ENCODE peak calls at places on chromosomes 2 and 18, in nine cellular contexts. One of them, this sample, is unnamed.

GRCh38 chr2:230319211-230319862 is 7.7 kb upstream of the SP140L start:
- DNase-seq in NCI-H2081: no peak
- DNase-seq in mammary epithelial cell: no peak
- DNase-seq in astrocyte of the spinal cord: no peak
- DNase-seq in PC-3: no peak
- DNase-seq in ureter: no peak
- DNase-seq in aorta: no peak
- DNase-seq in right lobe of liver: no peak
- DNase-seq in M059J: no peak
- DNase-seq in this sample: peak

GRCh38 chr2:171490577-171490976 is 31.7 kb upstream of the CYBRD1 start:
- DNase-seq in NCI-H2081: no peak
- DNase-seq in mammary epithelial cell: peak
- DNase-seq in astrocyte of the spinal cord: no peak
- DNase-seq in PC-3: no peak
- DNase-seq in ureter: no peak
- DNase-seq in aorta: no peak
- DNase-seq in right lobe of liver: peak
- DNase-seq in M059J: no peak
- DNase-seq in this sample: no peak

GRCh38 chr2:217160978-217161973 is 301.4 kb upstream of the TNP1 start:
- DNase-seq in NCI-H2081: no peak
- DNase-seq in mammary epithelial cell: peak
- DNase-seq in astrocyte of the spinal cord: no peak
- DNase-seq in PC-3: peak
- DNase-seq in ureter: no peak
- DNase-seq in aorta: no peak
- DNase-seq in right lobe of liver: no peak
- DNase-seq in M059J: peak
- DNase-seq in this sample: no peak

GRCh38 chr2:46167924-46168323 is 129.3 kb upstream of the EPAS1 start:
- DNase-seq in NCI-H2081: no peak
- DNase-seq in mammary epithelial cell: no peak
- DNase-seq in astrocyte of the spinal cord: no peak
- DNase-seq in PC-3: no peak
- DNase-seq in ureter: no peak
- DNase-seq in aorta: no peak
- DNase-seq in right lobe of liver: no peak
- DNase-seq in M059J: peak
- DNase-seq in this sample: no peak

GRCh38 chr2:9769171-9770005 is 73.9 kb upstream of the TAF1B start:
- DNase-seq in NCI-H2081: no peak
- DNase-seq in mammary epithelial cell: peak
- DNase-seq in astrocyte of the spinal cord: no peak
- DNase-seq in PC-3: no peak
- DNase-seq in ureter: no peak
- DNase-seq in aorta: no peak
- DNase-seq in right lobe of liver: no peak
- DNase-seq in M059J: no peak
- DNase-seq in this sample: no peak

GRCh38 chr2:56014075-56014730 is 90.6 kb upstream of the EFEMP1 start:
- DNase-seq in NCI-H2081: peak
- DNase-seq in mammary epithelial cell: no peak
- DNase-seq in astrocyte of the spinal cord: no peak
- DNase-seq in PC-3: no peak
- DNase-seq in ureter: no peak
- DNase-seq in aorta: no peak
- DNase-seq in right lobe of liver: no peak
- DNase-seq in M059J: no peak
- DNase-seq in this sample: no peak

GRCh38 chr2:172888704-172889103 is 153.1 kb downstream of the RAPGEF4 start:
- DNase-seq in NCI-H2081: peak
- DNase-seq in mammary epithelial cell: no peak
- DNase-seq in astrocyte of the spinal cord: no peak
- DNase-seq in PC-3: no peak
- DNase-seq in ureter: no peak
- DNase-seq in aorta: no peak
- DNase-seq in right lobe of liver: no peak
- DNase-seq in M059J: peak
- DNase-seq in this sample: no peak

GRCh38 chr2:20661028-20661980 is 5.6 kb upstream of the GDF7 start:
- DNase-seq in NCI-H2081: peak
- DNase-seq in mammary epithelial cell: peak
- DNase-seq in astrocyte of the spinal cord: peak
- DNase-seq in PC-3: peak
- DNase-seq in ureter: peak
- DNase-seq in aorta: peak
- DNase-seq in right lobe of liver: peak
- DNase-seq in M059J: peak
- DNase-seq in this sample: peak

GRCh38 chr18:76177160-76177559 is 317.9 kb downstream of the ZNF516 start:
- DNase-seq in NCI-H2081: no peak
- DNase-seq in mammary epithelial cell: no peak
- DNase-seq in astrocyte of the spinal cord: no peak
- DNase-seq in PC-3: no peak
- DNase-seq in ureter: no peak
- DNase-seq in aorta: no peak
- DNase-seq in right lobe of liver: no peak
- DNase-seq in M059J: no peak
- DNase-seq in this sample: no peak

GRCh38 chr2:216857131-216857550 is 2.7 kb downstream of the TNP1 start:
- DNase-seq in NCI-H2081: no peak
- DNase-seq in mammary epithelial cell: peak
- DNase-seq in astrocyte of the spinal cord: peak
- DNase-seq in PC-3: peak
- DNase-seq in ureter: no peak
- DNase-seq in aorta: no peak
- DNase-seq in right lobe of liver: no peak
- DNase-seq in M059J: peak
- DNase-seq in this sample: peak

GRCh38 chr2:37322368-37322767 is 2.3 kb downstream of the PRKD3 start:
- DNase-seq in NCI-H2081: no peak
- DNase-seq in mammary epithelial cell: no peak
- DNase-seq in astrocyte of the spinal cord: no peak
- DNase-seq in PC-3: no peak
- DNase-seq in ureter: no peak
- DNase-seq in aorta: no peak
- DNase-seq in right lobe of liver: no peak
- DNase-seq in M059J: no peak
- DNase-seq in this sample: peak

GRCh38 chr2:235605306-235605998 is 111.6 kb downstream of the AGAP1 start:
- DNase-seq in NCI-H2081: peak
- DNase-seq in mammary epithelial cell: peak
- DNase-seq in astrocyte of the spinal cord: peak
- DNase-seq in PC-3: no peak
- DNase-seq in ureter: peak
- DNase-seq in aorta: peak
- DNase-seq in right lobe of liver: no peak
- DNase-seq in M059J: peak
- DNase-seq in this sample: no peak

GRCh38 chr2:7115364-7115763 is 198.2 kb downstream of the RNF144A start:
- DNase-seq in NCI-H2081: no peak
- DNase-seq in mammary epithelial cell: no peak
- DNase-seq in astrocyte of the spinal cord: no peak
- DNase-seq in PC-3: no peak
- DNase-seq in ureter: no peak
- DNase-seq in aorta: no peak
- DNase-seq in right lobe of liver: no peak
- DNase-seq in M059J: no peak
- DNase-seq in this sample: no peak

GRCh38 chr2:218217366-218218309 is 649 bp downstream of the ARPC2 start:
- DNase-seq in NCI-H2081: no peak
- DNase-seq in mammary epithelial cell: peak
- DNase-seq in astrocyte of the spinal cord: no peak
- DNase-seq in PC-3: peak
- DNase-seq in ureter: peak
- DNase-seq in aorta: peak
- DNase-seq in right lobe of liver: peak
- DNase-seq in M059J: peak
- DNase-seq in this sample: peak

GRCh38 chr18:74604774-74605173 is 7.1 kb downstream of the ZNF407 start:
- DNase-seq in NCI-H2081: no peak
- DNase-seq in mammary epithelial cell: no peak
- DNase-seq in astrocyte of the spinal cord: no peak
- DNase-seq in PC-3: no peak
- DNase-seq in ureter: no peak
- DNase-seq in aorta: no peak
- DNase-seq in right lobe of liver: no peak
- DNase-seq in M059J: peak
- DNase-seq in this sample: no peak

GRCh38 chr18:49898421-49898820 is 85.1 kb upstream of the ACAA2 start:
- DNase-seq in NCI-H2081: no peak
- DNase-seq in mammary epithelial cell: peak
- DNase-seq in astrocyte of the spinal cord: peak
- DNase-seq in PC-3: peak
- DNase-seq in ureter: no peak
- DNase-seq in aorta: peak
- DNase-seq in right lobe of liver: no peak
- DNase-seq in M059J: peak
- DNase-seq in this sample: peak

GRCh38 chr2:174334781-174335604 is at the start of gene SP9:
- DNase-seq in NCI-H2081: peak
- DNase-seq in mammary epithelial cell: no peak
- DNase-seq in astrocyte of the spinal cord: no peak
- DNase-seq in PC-3: no peak
- DNase-seq in ureter: no peak
- DNase-seq in aorta: no peak
- DNase-seq in right lobe of liver: no peak
- DNase-seq in M059J: peak
- DNase-seq in this sample: peak

GRCh38 chr2:113068706-113069485 is 1.1 kb downstream of the IL1F10 start:
- DNase-seq in NCI-H2081: no peak
- DNase-seq in mammary epithelial cell: peak
- DNase-seq in astrocyte of the spinal cord: no peak
- DNase-seq in PC-3: peak
- DNase-seq in ureter: no peak
- DNase-seq in aorta: no peak
- DNase-seq in right lobe of liver: no peak
- DNase-seq in M059J: peak
- DNase-seq in this sample: no peak

GRCh38 chr2:43171789-43172188 is 54.6 kb downstream of the ZFP36L2 start:
- DNase-seq in NCI-H2081: no peak
- DNase-seq in mammary epithelial cell: no peak
- DNase-seq in astrocyte of the spinal cord: peak
- DNase-seq in PC-3: peak
- DNase-seq in ureter: no peak
- DNase-seq in aorta: peak
- DNase-seq in right lobe of liver: no peak
- DNase-seq in M059J: peak
- DNase-seq in this sample: peak

GRCh38 chr18:35442701-35443100 is 55.1 kb downstream of the INO80C start:
- DNase-seq in NCI-H2081: no peak
- DNase-seq in mammary epithelial cell: no peak
- DNase-seq in astrocyte of the spinal cord: no peak
- DNase-seq in PC-3: no peak
- DNase-seq in ureter: no peak
- DNase-seq in aorta: no peak
- DNase-seq in right lobe of liver: no peak
- DNase-seq in M059J: no peak
- DNase-seq in this sample: no peak

GRCh38 chr2:27715318-27716165 is 51.9 kb downstream of the SLC4A1AP start:
- DNase-seq in NCI-H2081: peak
- DNase-seq in mammary epithelial cell: no peak
- DNase-seq in astrocyte of the spinal cord: peak
- DNase-seq in PC-3: peak
- DNase-seq in ureter: peak
- DNase-seq in aorta: peak
- DNase-seq in right lobe of liver: no peak
- DNase-seq in M059J: peak
- DNase-seq in this sample: no peak

GRCh38 chr18:48764452-48764851 is 186.3 kb downstream of the SMAD7 start:
- DNase-seq in NCI-H2081: no peak
- DNase-seq in mammary epithelial cell: no peak
- DNase-seq in astrocyte of the spinal cord: no peak
- DNase-seq in PC-3: no peak
- DNase-seq in ureter: no peak
- DNase-seq in aorta: no peak
- DNase-seq in right lobe of liver: no peak
- DNase-seq in M059J: no peak
- DNase-seq in this sample: no peak

GRCh38 chr2:118903029-118903351 is 39.0 kb upstream of the MARCO start:
- DNase-seq in NCI-H2081: no peak
- DNase-seq in mammary epithelial cell: no peak
- DNase-seq in astrocyte of the spinal cord: no peak
- DNase-seq in PC-3: no peak
- DNase-seq in ureter: no peak
- DNase-seq in aorta: no peak
- DNase-seq in right lobe of liver: no peak
- DNase-seq in M059J: no peak
- DNase-seq in this sample: no peak

GRCh38 chr18:4181882-4182568 is 273.1 kb downstream of the DLGAP1 start:
- DNase-seq in NCI-H2081: no peak
- DNase-seq in mammary epithelial cell: no peak
- DNase-seq in astrocyte of the spinal cord: no peak
- DNase-seq in PC-3: no peak
- DNase-seq in ureter: no peak
- DNase-seq in aorta: no peak
- DNase-seq in right lobe of liver: no peak
- DNase-seq in M059J: no peak
- DNase-seq in this sample: peak

GRCh38 chr2:230131366-230131765 is 62.6 kb upstream of the SLC16A14 start:
- DNase-seq in NCI-H2081: no peak
- DNase-seq in mammary epithelial cell: no peak
- DNase-seq in astrocyte of the spinal cord: no peak
- DNase-seq in PC-3: no peak
- DNase-seq in ureter: no peak
- DNase-seq in aorta: no peak
- DNase-seq in right lobe of liver: no peak
- DNase-seq in M059J: no peak
- DNase-seq in this sample: no peak

GRCh38 chr2:230068658-230069080 is at the start of gene SLC16A14:
- DNase-seq in NCI-H2081: peak
- DNase-seq in mammary epithelial cell: peak
- DNase-seq in astrocyte of the spinal cord: peak
- DNase-seq in PC-3: peak
- DNase-seq in ureter: peak
- DNase-seq in aorta: no peak
- DNase-seq in right lobe of liver: peak
- DNase-seq in M059J: peak
- DNase-seq in this sample: peak

GRCh38 chr2:30149513-30149912 is 2.7 kb downstream of the YPEL5 start:
- DNase-seq in NCI-H2081: no peak
- DNase-seq in mammary epithelial cell: peak
- DNase-seq in astrocyte of the spinal cord: no peak
- DNase-seq in PC-3: peak
- DNase-seq in ureter: no peak
- DNase-seq in aorta: no peak
- DNase-seq in right lobe of liver: no peak
- DNase-seq in M059J: peak
- DNase-seq in this sample: peak

GRCh38 chr2:26561918-26562810 is 79.0 kb downstream of the CIB4 start:
- DNase-seq in NCI-H2081: peak
- DNase-seq in mammary epithelial cell: peak
- DNase-seq in astrocyte of the spinal cord: no peak
- DNase-seq in PC-3: no peak
- DNase-seq in ureter: no peak
- DNase-seq in aorta: peak
- DNase-seq in right lobe of liver: peak
- DNase-seq in M059J: peak
- DNase-seq in this sample: no peak

GRCh38 chr2:74440005-74440377 is 1.7 kb downstream of the RTKN start:
- DNase-seq in NCI-H2081: no peak
- DNase-seq in mammary epithelial cell: peak
- DNase-seq in astrocyte of the spinal cord: peak
- DNase-seq in PC-3: no peak
- DNase-seq in ureter: peak
- DNase-seq in aorta: peak
- DNase-seq in right lobe of liver: peak
- DNase-seq in M059J: peak
- DNase-seq in this sample: no peak

GRCh38 chr2:106953236-106953635 is 67.3 kb upstream of the ST6GAL2 start:
- DNase-seq in NCI-H2081: no peak
- DNase-seq in mammary epithelial cell: no peak
- DNase-seq in astrocyte of the spinal cord: no peak
- DNase-seq in PC-3: no peak
- DNase-seq in ureter: no peak
- DNase-seq in aorta: no peak
- DNase-seq in right lobe of liver: no peak
- DNase-seq in M059J: peak
- DNase-seq in this sample: no peak

GRCh38 chr18:32139835-32140283 is 48.2 kb downstream of the RNF138 start:
- DNase-seq in NCI-H2081: no peak
- DNase-seq in mammary epithelial cell: no peak
- DNase-seq in astrocyte of the spinal cord: no peak
- DNase-seq in PC-3: no peak
- DNase-seq in ureter: no peak
- DNase-seq in aorta: no peak
- DNase-seq in right lobe of liver: no peak
- DNase-seq in M059J: no peak
- DNase-seq in this sample: no peak